ENCODE peak calls at places on chromosomes 3 and 15, in nine cellular contexts. P, I, V, S, H, B, U, Z and E are unnamed samples. For H3K4me1, the result is how much of the 10 kb centered on the place peaks cover.

GRCh38 chr3:181622365-181622764 is 89.4 kb upstream of the SOX2 start:
- DNase-seq in S (no peak), H (no peak), Z (no peak), U (no peak), V (no peak), I (no peak), P (no peak), B (no peak), E (no peak)

GRCh38 chr15:77312523-77312922 is 107.4 kb downstream of the PEAK1 start:
- DNase-seq in H (no peak), U (no peak), Z (no peak), P (no peak), V (no peak), B (no peak), I (no peak), S (no peak), E (no peak)

GRCh38 chr3:84724877-84725276 is 233.9 kb upstream of the CADM2 start:
- DNase-seq in B (peak), U (no peak), H (no peak), V (no peak), Z (no peak), S (no peak), P (no peak), I (no peak), E (no peak)

GRCh38 chr15:59691194-59691805 is 2.2 kb upstream of the BNIP2 start:
- DNase-seq in S (no peak), H (no peak), V (peak), Z (peak), I (peak), U (no peak), B (peak), P (no peak), E (peak)

GRCh38 chr3:25831578-25831977 is 41.7 kb downstream of the OXSM start:
- DNase-seq in B (peak), H (no peak), I (no peak), P (no peak), V (no peak), S (no peak), Z (no peak), U (no peak), E (no peak)

GRCh38 chr3:100578646-100579045 is 30.8 kb upstream of the ADGRG7 start:
- DNase-seq in H (no peak), I (no peak), V (no peak), Z (no peak), P (no peak), B (no peak), S (no peak), U (no peak), E (no peak)

GRCh38 chr3:63092545-63092944 is 185.6 kb upstream of the SYNPR start:
- DNase-seq in B (no peak), P (no peak), S (no peak), Z (no peak), V (no peak), I (no peak), H (no peak), U (no peak), E (no peak)

GRCh38 chr3:98807565-98807964 is 44.4 kb downstream of the ST3GAL6 start:
- DNase-seq in S (no peak), H (no peak), U (no peak), B (no peak), Z (no peak), P (no peak), V (no peak), I (no peak), E (no peak)

GRCh38 chr3:47617061-47618010 is 38.7 kb upstream of the CSPG5 start:
- DNase-seq in H (peak), I (no peak), Z (no peak), U (no peak), V (no peak), B (no peak), S (no peak), P (no peak), E (no peak)

GRCh38 chr15:90818251-90819210 is 49.9 kb upstream of the FURIN start:
- DNase-seq in B (peak), V (peak), I (peak), H (no peak), U (no peak), S (peak), P (peak), Z (no peak), E (no peak)

GRCh38 chr15:32952901-32953889 is 235.4 kb downstream of the GREM1 start:
- DNase-seq in B (no peak), I (peak), Z (no peak), V (no peak), S (no peak), U (peak), P (no peak), H (no peak), E (no peak)

GRCh38 chr3:138768126-138768525 is 66.6 kb downstream of the PIK3CB start:
- DNase-seq in H (no peak), P (no peak), B (no peak), Z (no peak), U (peak), I (no peak), S (no peak), V (no peak), E (no peak)

GRCh38 chr3:122714269-122714668 is 33.6 kb downstream of the PARP14 start:
- DNase-seq in Z (no peak), H (no peak), S (no peak), U (no peak), I (no peak), V (no peak), P (no peak), B (no peak), E (no peak)

GRCh38 chr3:129418041-129418973 is 10.1 kb downstream of the EFCAB12 start:
- DNase-seq in U (no peak), Z (peak), I (no peak), S (no peak), B (no peak), V (no peak), P (no peak), H (no peak), E (no peak)

GRCh38 chr15:56839099-56839498 is 79.3 kb upstream of the TCF12 start:
- DNase-seq in V (no peak), P (no peak), S (no peak), H (no peak), U (no peak), Z (no peak), I (no peak), B (no peak), E (no peak)
- H3K27ac ChIP-seq in V (no peak), P (no peak), S (no peak), H (no peak), U (no peak), Z (no peak), I (no peak), B (peak), E (no peak)

DNA sequence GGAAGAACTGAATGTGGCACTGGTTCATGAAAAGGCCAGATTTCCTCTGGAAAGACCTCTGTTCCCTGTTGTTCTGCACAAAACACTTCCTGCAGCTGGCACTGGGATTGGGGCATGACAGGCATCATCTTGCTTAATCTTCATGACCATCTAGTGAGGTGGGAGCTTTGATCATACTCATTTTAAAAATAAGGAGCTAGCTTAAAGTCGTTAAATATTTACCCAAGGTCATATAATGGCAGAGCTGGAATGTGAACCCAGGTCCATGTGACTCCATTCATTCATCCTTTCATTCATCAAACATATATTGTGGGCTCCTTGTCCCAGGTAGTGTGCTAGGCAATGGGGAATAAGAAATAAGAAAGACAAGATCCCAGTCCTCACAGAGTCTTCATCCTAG is 40.5 kb downstream of the EBLN2 start:
- DNase-seq in Z (no peak), I (no peak), B (no peak), H (no peak), P (no peak), V (no peak), S (no peak), U (no peak), E (no peak)
- H3K4me1 ChIP-seq in Z (under half), I (under half), B (under half), H (under half), P (under half), V (under half), S (under half), U (under half), E (under half)

GRCh38 chr15:36594556-36595090 is 15.2 kb downstream of the CDIN1 start:
- DNase-seq in H (no peak), I (no peak), B (no peak), Z (no peak), U (no peak), P (no peak), V (no peak), S (no peak), E (no peak)
- H3K4me3 ChIP-seq in H (no peak), I (peak), B (no peak), Z (no peak), U (no peak), P (peak), V (no peak), S (no peak), E (no peak)

GRCh38 chr3:42655331-42655888 is 1.9 kb downstream of the ZBTB47 start:
- DNase-seq in V (peak), B (no peak), H (no peak), U (no peak), P (no peak), Z (no peak), I (no peak), S (peak), E (no peak)

GRCh38 chr3:42657675-42658074 is 4.2 kb downstream of the ZBTB47 start:
- DNase-seq in I (no peak), S (no peak), Z (no peak), B (no peak), U (no peak), V (no peak), H (no peak), P (no peak), E (no peak)

GRCh38 chr3:42654331-42655201 is 1.1 kb downstream of the ZBTB47 start:
- DNase-seq in B (no peak), I (peak), S (peak), P (peak), V (peak), U (peak), H (no peak), Z (peak), E (no peak)

GRCh38 chr3:42656680-42657610 is 3.4 kb downstream of the ZBTB47 start:
- DNase-seq in Z (peak), B (no peak), H (no peak), V (no peak), P (no peak), U (no peak), S (no peak), I (no peak), E (no peak)

DNA sequence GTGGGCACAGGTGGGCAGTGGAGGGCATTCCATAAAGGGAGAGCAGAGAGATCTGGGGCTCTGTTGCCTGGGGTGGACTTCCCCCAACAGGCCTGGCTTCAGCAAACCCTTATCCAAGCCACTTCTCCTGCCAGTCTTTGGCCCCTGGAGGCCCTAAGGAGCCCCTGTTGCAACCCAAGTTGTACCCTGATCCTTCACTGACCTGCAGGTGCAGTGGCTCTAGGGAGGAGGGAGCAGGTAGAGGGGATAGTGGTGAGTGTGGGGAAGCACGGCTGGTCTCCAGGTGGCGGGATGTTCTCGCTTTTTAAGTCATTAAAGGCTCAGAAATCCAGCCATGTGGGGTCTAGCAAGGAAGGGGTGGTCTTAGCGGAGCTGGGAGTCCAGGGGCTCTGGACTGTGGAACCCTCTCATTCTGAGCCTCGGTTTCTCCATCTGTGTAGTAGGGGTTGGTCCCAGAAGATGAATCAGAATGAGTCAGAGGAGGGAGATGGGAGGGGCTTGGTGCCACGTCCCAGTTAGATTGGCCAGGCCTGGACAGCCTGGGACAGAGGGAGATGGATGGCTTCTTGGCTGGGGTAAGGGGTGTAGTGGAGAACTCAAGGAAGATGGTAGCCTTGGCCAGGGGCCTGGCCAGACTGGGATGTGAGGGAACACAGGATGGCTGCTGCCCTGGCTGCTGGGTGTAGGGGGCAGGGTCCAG is 2.6 kb downstream of the ZBTB47 start:
- DNase-seq in U (no peak), I (no peak), H (no peak), S (no peak), B (no peak), Z (no peak), P (no peak), V (no peak), E (no peak)
- H3K27ac ChIP-seq in U (no peak), I (peak), H (peak), S (peak), B (no peak), Z (no peak), P (peak), V (peak), E (no peak)